ENCODE peak calls at places on chromosomes 2 and 18, in nine cellular contexts. One of them, this sample, is unnamed.

GRCh38 chr2:133733856-133734255 is 165.6 kb upstream of the NCKAP5 start:
- DNase-seq in SJSA1: no peak
- DNase-seq in body of pancreas: no peak
- DNase-seq in colonic mucosa: no peak
- DNase-seq in left ventricle myocardium inferior: no peak
- DNase-seq in epithelial cell of esophagus: no peak
- DNase-seq in pancreas: no peak
- DNase-seq in lung: no peak
- DNase-seq in stomach: no peak
- DNase-seq in this sample: peak

GRCh38 chr2:16080516-16080915 is 140.2 kb downstream of the MYCN start:
- DNase-seq in body of pancreas: no peak
- DNase-seq in lung: no peak
- DNase-seq in left ventricle myocardium inferior: no peak
- DNase-seq in SJSA1: no peak
- DNase-seq in epithelial cell of esophagus: no peak
- DNase-seq in stomach: no peak
- DNase-seq in colonic mucosa: no peak
- DNase-seq in pancreas: no peak
- DNase-seq in this sample: no peak

GRCh38 chr18:46013484-46014189 is 46.5 kb upstream of the EPG5 start:
- DNase-seq in lung: no peak
- DNase-seq in body of pancreas: no peak
- DNase-seq in pancreas: no peak
- DNase-seq in left ventricle myocardium inferior: no peak
- DNase-seq in epithelial cell of esophagus: no peak
- DNase-seq in SJSA1: no peak
- DNase-seq in colonic mucosa: no peak
- DNase-seq in stomach: no peak
- DNase-seq in this sample: peak

GRCh38 chr2:128786800-128787478 is 468.3 kb upstream of the HS6ST1 start:
- DNase-seq in epithelial cell of esophagus: peak
- DNase-seq in pancreas: no peak
- DNase-seq in left ventricle myocardium inferior: no peak
- DNase-seq in lung: peak
- DNase-seq in colonic mucosa: peak
- DNase-seq in stomach: no peak
- DNase-seq in SJSA1: no peak
- DNase-seq in body of pancreas: no peak
- DNase-seq in this sample: peak

GRCh38 chr2:135490381-135490780 is 40.6 kb downstream of the ZRANB3 start:
- DNase-seq in colonic mucosa: no peak
- DNase-seq in epithelial cell of esophagus: no peak
- DNase-seq in left ventricle myocardium inferior: no peak
- DNase-seq in SJSA1: no peak
- DNase-seq in pancreas: no peak
- DNase-seq in stomach: no peak
- DNase-seq in body of pancreas: no peak
- DNase-seq in lung: no peak
- DNase-seq in this sample: no peak

GRCh38 chr2:70726947-70727725 is 40.9 kb downstream of the ADD2 start:
- DNase-seq in colonic mucosa: no peak
- DNase-seq in body of pancreas: no peak
- DNase-seq in left ventricle myocardium inferior: no peak
- DNase-seq in pancreas: no peak
- DNase-seq in SJSA1: peak
- DNase-seq in epithelial cell of esophagus: peak
- DNase-seq in lung: no peak
- DNase-seq in stomach: no peak
- DNase-seq in this sample: no peak

GRCh38 chr2:67797801-67798535 is 264.8 kb downstream of the C1D start:
- DNase-seq in colonic mucosa: no peak
- DNase-seq in epithelial cell of esophagus: peak
- DNase-seq in left ventricle myocardium inferior: no peak
- DNase-seq in stomach: no peak
- DNase-seq in body of pancreas: peak
- DNase-seq in lung: peak
- DNase-seq in SJSA1: no peak
- DNase-seq in pancreas: no peak
- DNase-seq in this sample: peak

GRCh38 chr2:105432749-105433148 is 33.9 kb upstream of the FHL2 start:
- DNase-seq in colonic mucosa: no peak
- DNase-seq in stomach: peak
- DNase-seq in SJSA1: no peak
- DNase-seq in left ventricle myocardium inferior: no peak
- DNase-seq in body of pancreas: no peak
- DNase-seq in pancreas: no peak
- DNase-seq in epithelial cell of esophagus: peak
- DNase-seq in lung: no peak
- DNase-seq in this sample: no peak

GRCh38 chr2:6780765-6781274 is 84.9 kb downstream of the CMPK2 start:
- DNase-seq in epithelial cell of esophagus: no peak
- DNase-seq in lung: peak
- DNase-seq in pancreas: no peak
- DNase-seq in colonic mucosa: peak
- DNase-seq in left ventricle myocardium inferior: peak
- DNase-seq in stomach: peak
- DNase-seq in SJSA1: no peak
- DNase-seq in body of pancreas: peak
- DNase-seq in this sample: no peak

GRCh38 chr2:72940361-72940760 is 23.0 kb downstream of the EMX1 start:
- DNase-seq in lung: no peak
- DNase-seq in pancreas: no peak
- DNase-seq in left ventricle myocardium inferior: no peak
- DNase-seq in colonic mucosa: no peak
- DNase-seq in stomach: no peak
- DNase-seq in epithelial cell of esophagus: no peak
- DNase-seq in body of pancreas: no peak
- DNase-seq in SJSA1: no peak
- DNase-seq in this sample: no peak

GRCh38 chr2:235116885-235117492 is 165.2 kb downstream of the SH3BP4 start:
- DNase-seq in body of pancreas: no peak
- DNase-seq in lung: no peak
- DNase-seq in pancreas: no peak
- DNase-seq in left ventricle myocardium inferior: no peak
- DNase-seq in SJSA1: no peak
- DNase-seq in colonic mucosa: no peak
- DNase-seq in epithelial cell of esophagus: peak
- DNase-seq in stomach: no peak
- DNase-seq in this sample: no peak

GRCh38 chr2:33372940-33373553 is 103.4 kb upstream of the RASGRP3 start:
- DNase-seq in body of pancreas: peak
- DNase-seq in lung: no peak
- DNase-seq in left ventricle myocardium inferior: no peak
- DNase-seq in epithelial cell of esophagus: peak
- DNase-seq in colonic mucosa: peak
- DNase-seq in pancreas: no peak
- DNase-seq in SJSA1: no peak
- DNase-seq in stomach: no peak
- DNase-seq in this sample: peak

GRCh38 chr2:56185582-56186046 is 1.8 kb downstream of the CCDC85A start:
- DNase-seq in colonic mucosa: peak
- DNase-seq in stomach: no peak
- DNase-seq in epithelial cell of esophagus: peak
- DNase-seq in pancreas: peak
- DNase-seq in lung: peak
- DNase-seq in left ventricle myocardium inferior: peak
- DNase-seq in body of pancreas: no peak
- DNase-seq in SJSA1: no peak
- DNase-seq in this sample: peak

GRCh38 chr2:43412121-43412753 is 183.6 kb downstream of the THADA start:
- DNase-seq in stomach: no peak
- DNase-seq in SJSA1: no peak
- DNase-seq in left ventricle myocardium inferior: no peak
- DNase-seq in pancreas: no peak
- DNase-seq in colonic mucosa: no peak
- DNase-seq in epithelial cell of esophagus: peak
- DNase-seq in lung: no peak
- DNase-seq in body of pancreas: no peak
- DNase-seq in this sample: no peak

GRCh38 chr2:197705912-197706838 is 1.0 kb downstream of the MARS2 start:
- DNase-seq in pancreas: no peak
- DNase-seq in stomach: no peak
- DNase-seq in colonic mucosa: peak
- DNase-seq in left ventricle myocardium inferior: peak
- DNase-seq in SJSA1: peak
- DNase-seq in body of pancreas: peak
- DNase-seq in lung: peak
- DNase-seq in epithelial cell of esophagus: peak
- DNase-seq in this sample: no peak

GRCh38 chr18:24459772-24460171 is 665 bp upstream of the HRH4 start:
- DNase-seq in body of pancreas: no peak
- DNase-seq in stomach: no peak
- DNase-seq in SJSA1: no peak
- DNase-seq in left ventricle myocardium inferior: no peak
- DNase-seq in colonic mucosa: no peak
- DNase-seq in lung: no peak
- DNase-seq in pancreas: no peak
- DNase-seq in epithelial cell of esophagus: no peak
- DNase-seq in this sample: no peak

DNA sequence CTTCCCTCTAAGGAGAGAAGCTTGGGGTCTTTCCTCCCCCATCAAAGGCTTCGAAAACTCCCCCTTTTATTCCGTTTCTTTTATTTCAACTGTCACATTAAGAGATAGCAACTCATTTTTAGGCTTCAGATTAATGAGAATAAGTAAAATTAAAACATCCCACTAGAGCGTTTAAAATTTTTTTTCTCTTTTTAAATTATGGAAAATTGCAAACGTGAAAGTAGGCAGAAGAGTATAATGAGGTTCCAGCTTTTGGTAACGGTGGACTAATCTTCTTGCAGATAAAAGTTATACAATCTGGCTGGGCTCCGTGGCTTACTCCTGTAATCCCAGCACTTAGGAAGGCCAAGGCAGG is 21.9 kb upstream of the RMP24 start:
- DNase-seq in stomach: no peak
- DNase-seq in lung: no peak
- DNase-seq in colonic mucosa: no peak
- DNase-seq in pancreas: no peak
- DNase-seq in body of pancreas: no peak
- DNase-seq in SJSA1: no peak
- DNase-seq in epithelial cell of esophagus: no peak
- DNase-seq in left ventricle myocardium inferior: no peak
- DNase-seq in this sample: no peak
- H3K4me3 ChIP-seq in stomach: peak
- H3K4me3 ChIP-seq in lung: no peak
- H3K4me3 ChIP-seq in colonic mucosa: no peak
- H3K4me3 ChIP-seq in pancreas: peak
- H3K4me3 ChIP-seq in body of pancreas: peak
- H3K4me3 ChIP-seq in SJSA1: no peak
- H3K4me3 ChIP-seq in epithelial cell of esophagus: peak
- H3K4me3 ChIP-seq in left ventricle myocardium inferior: peak
- H3K4me3 ChIP-seq in this sample: peak

GRCh38 chr18:62788891-62789290 is 73.5 kb downstream of the PHLPP1 start:
- DNase-seq in SJSA1: no peak
- DNase-seq in lung: no peak
- DNase-seq in pancreas: no peak
- DNase-seq in colonic mucosa: peak
- DNase-seq in epithelial cell of esophagus: no peak
- DNase-seq in body of pancreas: no peak
- DNase-seq in left ventricle myocardium inferior: no peak
- DNase-seq in stomach: no peak
- DNase-seq in this sample: no peak

GRCh38 chr18:62790836-62791772 is 75.8 kb downstream of the PHLPP1 start:
- DNase-seq in epithelial cell of esophagus: no peak
- DNase-seq in stomach: no peak
- DNase-seq in body of pancreas: no peak
- DNase-seq in colonic mucosa: no peak
- DNase-seq in lung: no peak
- DNase-seq in pancreas: no peak
- DNase-seq in SJSA1: no peak
- DNase-seq in left ventricle myocardium inferior: no peak
- DNase-seq in this sample: peak

GRCh38 chr18:62786689-62787088 is 71.3 kb downstream of the PHLPP1 start:
- DNase-seq in body of pancreas: no peak
- DNase-seq in pancreas: no peak
- DNase-seq in stomach: no peak
- DNase-seq in epithelial cell of esophagus: no peak
- DNase-seq in colonic mucosa: no peak
- DNase-seq in lung: no peak
- DNase-seq in SJSA1: no peak
- DNase-seq in left ventricle myocardium inferior: no peak
- DNase-seq in this sample: no peak

GRCh38 chr18:62784966-62785413 is 69.6 kb downstream of the PHLPP1 start:
- DNase-seq in SJSA1: no peak
- DNase-seq in left ventricle myocardium inferior: no peak
- DNase-seq in lung: no peak
- DNase-seq in epithelial cell of esophagus: no peak
- DNase-seq in pancreas: no peak
- DNase-seq in body of pancreas: no peak
- DNase-seq in stomach: no peak
- DNase-seq in colonic mucosa: no peak
- DNase-seq in this sample: peak

DNA sequence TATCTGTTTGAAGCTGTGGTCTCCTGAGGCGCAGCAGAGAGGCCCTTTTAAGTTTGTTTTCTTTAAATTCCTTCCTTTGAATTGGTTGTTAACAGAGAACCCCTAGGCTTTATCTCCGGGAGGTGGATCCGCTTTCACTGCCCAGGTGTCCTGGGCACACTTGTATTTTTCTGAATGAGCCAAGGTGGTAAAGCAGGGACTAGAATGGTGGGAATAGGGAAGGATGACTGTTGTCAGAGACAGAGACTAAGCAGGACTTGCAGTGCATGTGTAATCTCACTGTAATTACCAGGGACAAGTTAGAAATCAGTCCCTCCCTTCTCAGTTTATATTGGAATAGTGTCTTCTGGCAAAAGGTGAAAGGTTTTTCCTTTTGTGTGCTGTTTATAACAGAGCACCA is 72.8 kb downstream of the PHLPP1 start:
- DNase-seq in colonic mucosa: no peak
- DNase-seq in stomach: no peak
- DNase-seq in left ventricle myocardium inferior: no peak
- DNase-seq in epithelial cell of esophagus: no peak
- DNase-seq in SJSA1: no peak
- DNase-seq in pancreas: no peak
- DNase-seq in lung: no peak
- DNase-seq in body of pancreas: no peak
- DNase-seq in this sample: no peak
- H3K4me3 ChIP-seq in colonic mucosa: no peak
- H3K4me3 ChIP-seq in stomach: no peak
- H3K4me3 ChIP-seq in left ventricle myocardium inferior: no peak
- H3K4me3 ChIP-seq in epithelial cell of esophagus: no peak
- H3K4me3 ChIP-seq in SJSA1: no peak
- H3K4me3 ChIP-seq in pancreas: no peak
- H3K4me3 ChIP-seq in lung: no peak
- H3K4me3 ChIP-seq in body of pancreas: no peak
- H3K4me3 ChIP-seq in this sample: no peak

GRCh38 chr18:33898427-33898826 is 320.4 kb downstream of the ASXL3 start:
- DNase-seq in lung: no peak
- DNase-seq in left ventricle myocardium inferior: no peak
- DNase-seq in pancreas: no peak
- DNase-seq in body of pancreas: no peak
- DNase-seq in SJSA1: no peak
- DNase-seq in epithelial cell of esophagus: no peak
- DNase-seq in stomach: no peak
- DNase-seq in colonic mucosa: no peak
- DNase-seq in this sample: no peak
- H3K4me3 ChIP-seq in lung: no peak
- H3K4me3 ChIP-seq in left ventricle myocardium inferior: no peak
- H3K4me3 ChIP-seq in pancreas: no peak
- H3K4me3 ChIP-seq in body of pancreas: no peak
- H3K4me3 ChIP-seq in SJSA1: no peak
- H3K4me3 ChIP-seq in epithelial cell of esophagus: no peak
- H3K4me3 ChIP-seq in stomach: no peak
- H3K4me3 ChIP-seq in colonic mucosa: no peak
- H3K4me3 ChIP-seq in this sample: no peak

GRCh38 chr18:42417189-42417588 is 462.2 kb downstream of the PIK3C3 start:
- DNase-seq in epithelial cell of esophagus: no peak
- DNase-seq in SJSA1: no peak
- DNase-seq in colonic mucosa: no peak
- DNase-seq in pancreas: no peak
- DNase-seq in left ventricle myocardium inferior: no peak
- DNase-seq in body of pancreas: no peak
- DNase-seq in stomach: no peak
- DNase-seq in lung: no peak
- DNase-seq in this sample: no peak
- H3K4me3 ChIP-seq in epithelial cell of esophagus: no peak
- H3K4me3 ChIP-seq in SJSA1: no peak
- H3K4me3 ChIP-seq in colonic mucosa: no peak
- H3K4me3 ChIP-seq in pancreas: no peak
- H3K4me3 ChIP-seq in left ventricle myocardium inferior: no peak
- H3K4me3 ChIP-seq in body of pancreas: no peak
- H3K4me3 ChIP-seq in stomach: no peak
- H3K4me3 ChIP-seq in lung: no peak
- H3K4me3 ChIP-seq in this sample: no peak

This sample was measured in foreskin fibroblast.